ENCODE peak calls at places on chromosome 19, in seven cellular contexts. R is T-helper 1 cell, N is hepatic stellate cell, P is small intestine, S is mesothelial cell of epicardium, E is mucosa of gallbladder, A is transverse colon. J is an unnamed sample.

GRCh38 chr19:52527954-52528326 is 472 bp downstream of the ZNF808 start:
- DNase-seq in R (no peak), N (peak), P (no peak), S (no peak), E (no peak), A (peak), J (peak)

GRCh38 chr19:49473868-49474544 is at the start of gene FLT3LG:
- DNase-seq in R (peak), N (peak), P (peak), S (peak), E (peak), A (peak), J (peak)

GRCh38 chr19:33507021-33507956 is 14.3 kb downstream of the PEPD start:
- DNase-seq in R (no peak), N (no peak), P (no peak), S (no peak), E (peak), A (no peak), J (no peak)

GRCh38 chr19:3360494-3361383 is 5.6 kb upstream of the NFIC start:
- DNase-seq in R (peak), N (peak), P (peak), S (no peak), E (peak), A (peak), J (no peak)

GRCh38 chr19:30227661-30228112 is 144.5 kb upstream of the ZNF536 start:
- DNase-seq in R (peak), N (peak), P (peak), S (peak), E (peak), A (peak), J (peak)

GRCh38 chr19:10207026-10207425 is 12.3 kb upstream of the DNMT1 start:
- DNase-seq in R (no peak), N (no peak), P (no peak), S (no peak), E (no peak), A (no peak), J (no peak)

GRCh38 chr19:6987850-6988249 is 33.4 kb downstream of the MBD3L2B start:
- DNase-seq in R (no peak), N (no peak), P (no peak), S (no peak), E (no peak), A (no peak), J (no peak)

GRCh38 chr19:53808710-53809125 is 15.4 kb downstream of the NLRP12 start:
- DNase-seq in R (no peak), N (peak), P (no peak), S (no peak), E (no peak), A (no peak), J (peak)

GRCh38 chr19:49506575-49507105 is 5.8 kb upstream of the FCGRT start:
- DNase-seq in R (peak), N (no peak), P (peak), S (no peak), E (no peak), A (peak), J (peak)

GRCh38 chr19:55252760-55253159 is 6.1 kb downstream of the PPP6R1 start:
- DNase-seq in R (no peak), N (no peak), P (no peak), S (no peak), E (no peak), A (no peak), J (no peak)